ENCODE peak calls at places on chromosomes 6 and 20, in ten cellular contexts. Z is SJCRH30; O is esophagus squamous epithelium; W is lower lobe of right lung; N is GM23248; D is hepatocyte; L is OCI-LY7; Q is CD8-positive, alpha-beta memory T cell; B is PC-3; R is thyroid gland. T is an unnamed sample.

GRCh38 chr6:113490356-113490755 is 366.8 kb upstream of the MARCKS start:
- DNase-seq in Z (no peak), O (no peak), W (no peak), N (peak; percentile 9), D (no peak), L (no peak), Q (no peak), B (peak; percentile 22), R (no peak), T (no peak)

GRCh38 chr6:148118303-148118702 is 224.3 kb upstream of the SASH1 start:
- DNase-seq in Z (no peak), O (no peak), W (no peak), N (no peak), D (no peak), L (no peak), Q (no peak), B (no peak), R (no peak), T (no peak)

GRCh38 chr6:151330130-151330715 is 61.1 kb downstream of the ZBTB2 start:
- DNase-seq in Z (no peak), O (no peak), W (no peak), N (peak; percentile 55), D (peak; percentile 54), L (no peak), Q (no peak), B (no peak), R (no peak), T (no peak)

GRCh38 chr6:34536251-34536958 is 19.7 kb downstream of the SPDEF start:
- DNase-seq in Z (no peak), O (no peak), W (no peak), N (no peak), D (no peak), L (no peak), Q (no peak), B (peak; percentile 74), R (peak; percentile 63), T (no peak)

GRCh38 chr6:166476634-166477215 is 94.0 kb upstream of the MPC1 start:
- DNase-seq in Z (no peak), O (no peak), W (no peak), N (no peak), D (no peak), L (no peak), Q (no peak), B (no peak), R (no peak), T (no peak)

GRCh38 chr6:147170269-147170668 is 33.9 kb upstream of the STXBP5 start:
- DNase-seq in Z (no peak), O (no peak), W (no peak), N (peak; percentile 94), D (no peak), L (no peak), Q (no peak), B (peak; percentile 63), R (no peak), T (no peak)

GRCh38 chr6:158219229-158219628 is 51.1 kb downstream of the GTF2H5 start:
- DNase-seq in Z (no peak), O (no peak), W (no peak), N (peak; percentile 96), D (peak; percentile 48), L (no peak), Q (no peak), B (no peak), R (no peak), T (no peak)

GRCh38 chr20:63685269-63686026 is 11.0 kb upstream of the TNFRSF6B start:
- DNase-seq in Z (no peak), O (no peak), W (no peak), N (no peak), D (no peak), L (no peak), Q (no peak), B (no peak), R (no peak), T (no peak)

GRCh38 chr6:15752820-15753219 is 90.0 kb upstream of the DTNBP1 start:
- DNase-seq in Z (no peak), O (no peak), W (no peak), N (peak; percentile 15), D (peak; percentile 21), L (no peak), Q (no peak), B (no peak), R (no peak), T (no peak)

GRCh38 chr6:53300656-53301551 is 47.8 kb downstream of the ELOVL5 start:
- DNase-seq in Z (peak; percentile 62), O (no peak), W (peak; percentile 51), N (peak; percentile 45), D (no peak), L (no peak), Q (peak; percentile 63), B (no peak), R (no peak), T (no peak)

GRCh38 chr20:63309261-63310071 is 16.5 kb downstream of the COL20A1 start:
- DNase-seq in Z (peak; percentile 89), O (no peak), W (no peak), N (peak; percentile 63), D (peak; percentile 74), L (peak; percentile 10), Q (peak; percentile 15), B (peak; percentile 35), R (peak; percentile 52), T (peak; percentile 39)

GRCh38 chr20:57835462-57836455 is 125.9 kb upstream of the PMEPA1 start:
- DNase-seq in Z (no peak), O (no peak), W (no peak), N (no peak), D (no peak), L (no peak), Q (no peak), B (no peak), R (no peak), T (no peak)

GRCh38 chr6:108250240-108250866 is 10.5 kb downstream of the SNX3 start:
- DNase-seq in Z (peak; percentile 15), O (no peak), W (no peak), N (peak; percentile 29), D (no peak), L (peak; percentile 64), Q (no peak), B (peak; percentile 21), R (no peak), T (no peak)

GRCh38 chr6:53484409-53485280 is 60.3 kb downstream of the GCLC start:
- DNase-seq in Z (peak; percentile 69), O (peak; percentile 7), W (no peak), N (peak; percentile 77), D (peak; percentile 89), L (peak; percentile 79), Q (peak; percentile 64), B (peak; percentile 87), R (peak; percentile 75), T (peak; percentile 44)

GRCh38 chr6:43644940-43645612 is at the start of gene RSPH9:
- DNase-seq in Z (no peak), O (no peak), W (peak; percentile 84), N (peak; percentile 77), D (peak; percentile 86), L (no peak), Q (peak; percentile 58), B (no peak), R (peak; percentile 78), T (peak; percentile 82)

DNA sequence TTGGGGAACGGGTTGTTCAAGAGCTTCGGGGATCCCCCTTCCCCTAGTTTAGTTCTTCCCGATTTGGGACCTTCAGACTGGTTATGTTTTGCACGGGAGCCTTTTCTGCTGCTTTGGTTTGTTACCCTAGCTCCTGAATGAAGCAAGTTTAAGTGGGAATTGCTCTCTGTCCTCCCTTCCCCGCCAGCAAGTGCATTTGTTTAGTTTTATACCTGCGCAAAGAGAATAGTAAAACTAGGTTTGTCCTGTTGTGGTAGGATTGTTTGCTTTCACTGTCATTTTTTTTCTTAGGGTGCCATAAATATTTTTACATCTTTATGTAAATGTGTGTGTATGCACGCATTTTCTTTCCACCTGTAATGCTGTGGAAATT is 657 bp downstream of the SH3BGRL2 start:
- DNase-seq in Z (peak; percentile 15), O (no peak), W (no peak), N (peak; percentile 10), D (no peak), L (no peak), Q (no peak), B (no peak), R (peak; percentile 15), T (no peak)
- H3K27ac ChIP-seq in Z (no peak overlapping the region), O (peak overlapping the region; percentile 83), W (peak overlapping the region; percentile 82), N (no peak overlapping the region), D (peak overlapping the region; percentile 99), L (no peak overlapping the region), Q (no peak overlapping the region), B (no peak overlapping the region), R (peak overlapping the region; percentile 91), T (peak overlapping the region; percentile 52)

GRCh38 chr6:2767327-2767985 is 2.3 kb downstream of the WRNIP1 start:
- DNase-seq in Z (peak; percentile 38), O (no peak), W (no peak), N (peak; percentile 36), D (no peak), L (peak; percentile 7), Q (no peak), B (no peak), R (no peak), T (no peak)
- H3K36me3 ChIP-seq in Z (peaks cover 20% of the 10 kb centered on the region), O (no peaks in the 10 kb centered on the region), W (peaks cover 18% of the 10 kb centered on the region), N (peaks cover 12% of the 10 kb centered on the region), D (no peaks in the 10 kb centered on the region), L (peaks cover 47% of the 10 kb centered on the region), Q (peaks cover 7% of the 10 kb centered on the region), B (peaks cover 23% of the 10 kb centered on the region), R (no peaks in the 10 kb centered on the region), T (no peaks in the 10 kb centered on the region)

GRCh38 chr6:106309766-106310373 is 15.7 kb downstream of the ATG5 start:
- DNase-seq in Z (peak; percentile 41), O (no peak), W (no peak), N (peak; percentile 78), D (no peak), L (no peak), Q (no peak), B (peak; percentile 75), R (no peak), T (no peak)

DNA sequence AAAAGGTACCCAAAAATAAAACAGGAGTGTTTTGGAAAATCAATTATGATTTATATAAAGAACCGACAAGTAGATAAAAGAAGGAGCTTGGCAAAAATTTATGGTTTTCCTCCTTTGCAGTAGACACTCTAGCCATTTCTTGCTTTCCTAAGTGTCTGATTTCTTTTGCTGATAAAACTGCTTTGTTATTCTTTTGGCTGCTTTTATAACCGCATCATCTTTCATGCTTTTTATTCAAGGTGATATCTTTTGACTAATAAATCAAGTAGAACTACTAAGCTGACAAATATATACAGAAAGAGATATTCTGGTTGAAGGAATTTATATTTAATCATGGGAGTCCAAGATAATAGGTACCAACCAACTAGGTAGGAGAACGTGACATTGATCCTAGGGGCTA is 16.5 kb downstream of the ATG5 start:
- DNase-seq in Z (no peak), O (no peak), W (no peak), N (no peak), D (no peak), L (no peak), Q (no peak), B (no peak), R (no peak), T (no peak)
- H3K4me3 ChIP-seq in Z (no peak overlapping the region), O (no peak overlapping the region), W (no peak overlapping the region), N (no peak overlapping the region), D (no peak overlapping the region), L (no peak overlapping the region), Q (no peak overlapping the region), B (no peak overlapping the region), R (no peak overlapping the region), T (no peak overlapping the region)

DNA sequence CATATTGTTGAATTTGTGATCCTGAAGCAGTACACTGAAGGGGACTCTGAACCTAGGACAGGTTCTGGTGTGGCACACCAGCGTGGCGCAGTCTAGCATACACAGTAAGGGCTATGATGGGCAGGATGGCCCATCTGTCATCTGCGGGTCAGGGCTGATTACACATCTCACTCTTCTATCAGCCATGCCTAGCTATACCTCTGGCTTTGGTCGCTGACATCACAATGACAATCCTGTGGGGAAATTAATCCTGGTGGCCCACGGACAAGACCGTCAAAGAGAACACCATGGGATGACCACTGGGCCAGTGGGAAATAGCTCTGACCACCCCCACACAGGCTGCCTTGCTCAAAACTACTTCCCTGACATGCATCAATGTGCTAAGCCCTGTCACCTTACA is 2.8 kb downstream of the SNHG17 start:
- DNase-seq in Z (no peak), O (no peak), W (no peak), N (no peak), D (no peak), L (no peak), Q (no peak), B (no peak), R (no peak), T (no peak)
- H3K27ac ChIP-seq in Z (no peak overlapping the region), O (no peak overlapping the region), W (no peak overlapping the region), N (no peak overlapping the region), D (no peak overlapping the region), L (no peak overlapping the region), Q (no peak overlapping the region), B (no peak overlapping the region), R (no peak overlapping the region), T (no peak overlapping the region)

T was measured in uterus.